ENCODE peak calls at places on chromosomes 7 and 10, in ten cellular contexts. One of them, this sample, is unnamed.

GRCh38 chr7:2399848-2400587 is 3.4 kb upstream of the CHST12 start:
- DNase-seq in A549: peak
- DNase-seq in lower lobe of right lung: peak
- DNase-seq in body of pancreas: peak
- DNase-seq in ascending aorta: peak
- DNase-seq in cardiac muscle cell: peak
- DNase-seq in heart right ventricle: peak
- DNase-seq in PC-3: peak
- DNase-seq in DND-41: peak
- DNase-seq in colonic mucosa: peak
- DNase-seq in this sample: peak

GRCh38 chr7:106348231-106348630 is 63.4 kb upstream of the NAMPT start:
- DNase-seq in ascending aorta: no peak
- DNase-seq in A549: no peak
- DNase-seq in colonic mucosa: no peak
- DNase-seq in PC-3: no peak
- DNase-seq in lower lobe of right lung: no peak
- DNase-seq in heart right ventricle: no peak
- DNase-seq in body of pancreas: no peak
- DNase-seq in cardiac muscle cell: no peak
- DNase-seq in DND-41: no peak
- DNase-seq in this sample: no peak

GRCh38 chr10:120392671-120393079 is 64.4 kb upstream of the PLPP4 start:
- DNase-seq in DND-41: no peak
- DNase-seq in ascending aorta: no peak
- DNase-seq in heart right ventricle: no peak
- DNase-seq in A549: no peak
- DNase-seq in PC-3: no peak
- DNase-seq in lower lobe of right lung: no peak
- DNase-seq in colonic mucosa: no peak
- DNase-seq in body of pancreas: peak
- DNase-seq in cardiac muscle cell: no peak
- DNase-seq in this sample: no peak

GRCh38 chr7:102321351-102322201 is 34.7 kb downstream of the SPDYE6 start:
- DNase-seq in cardiac muscle cell: no peak
- DNase-seq in A549: no peak
- DNase-seq in DND-41: no peak
- DNase-seq in PC-3: no peak
- DNase-seq in colonic mucosa: peak
- DNase-seq in body of pancreas: no peak
- DNase-seq in lower lobe of right lung: no peak
- DNase-seq in ascending aorta: no peak
- DNase-seq in heart right ventricle: no peak
- DNase-seq in this sample: no peak

GRCh38 chr7:48091506-48092433 is 2.7 kb downstream of the UPP1 start:
- DNase-seq in A549: no peak
- DNase-seq in cardiac muscle cell: no peak
- DNase-seq in colonic mucosa: peak
- DNase-seq in lower lobe of right lung: no peak
- DNase-seq in ascending aorta: no peak
- DNase-seq in DND-41: no peak
- DNase-seq in PC-3: no peak
- DNase-seq in heart right ventricle: no peak
- DNase-seq in body of pancreas: no peak
- DNase-seq in this sample: no peak

GRCh38 chr7:28405662-28406061 is 6.7 kb upstream of the CREB5 start:
- DNase-seq in ascending aorta: peak
- DNase-seq in A549: no peak
- DNase-seq in lower lobe of right lung: no peak
- DNase-seq in heart right ventricle: peak
- DNase-seq in PC-3: peak
- DNase-seq in cardiac muscle cell: no peak
- DNase-seq in body of pancreas: peak
- DNase-seq in colonic mucosa: no peak
- DNase-seq in DND-41: no peak
- DNase-seq in this sample: peak

GRCh38 chr7:83936056-83936703 is 258.4 kb downstream of the SEMA3A start:
- DNase-seq in PC-3: peak
- DNase-seq in body of pancreas: peak
- DNase-seq in cardiac muscle cell: peak
- DNase-seq in A549: peak
- DNase-seq in heart right ventricle: peak
- DNase-seq in lower lobe of right lung: peak
- DNase-seq in DND-41: peak
- DNase-seq in colonic mucosa: peak
- DNase-seq in ascending aorta: no peak
- DNase-seq in this sample: peak

GRCh38 chr10:126955934-126956711 is 50.9 kb downstream of the DOCK1 start:
- DNase-seq in A549: no peak
- DNase-seq in heart right ventricle: no peak
- DNase-seq in body of pancreas: no peak
- DNase-seq in cardiac muscle cell: no peak
- DNase-seq in lower lobe of right lung: no peak
- DNase-seq in colonic mucosa: no peak
- DNase-seq in DND-41: no peak
- DNase-seq in PC-3: no peak
- DNase-seq in ascending aorta: no peak
- DNase-seq in this sample: no peak

DNA sequence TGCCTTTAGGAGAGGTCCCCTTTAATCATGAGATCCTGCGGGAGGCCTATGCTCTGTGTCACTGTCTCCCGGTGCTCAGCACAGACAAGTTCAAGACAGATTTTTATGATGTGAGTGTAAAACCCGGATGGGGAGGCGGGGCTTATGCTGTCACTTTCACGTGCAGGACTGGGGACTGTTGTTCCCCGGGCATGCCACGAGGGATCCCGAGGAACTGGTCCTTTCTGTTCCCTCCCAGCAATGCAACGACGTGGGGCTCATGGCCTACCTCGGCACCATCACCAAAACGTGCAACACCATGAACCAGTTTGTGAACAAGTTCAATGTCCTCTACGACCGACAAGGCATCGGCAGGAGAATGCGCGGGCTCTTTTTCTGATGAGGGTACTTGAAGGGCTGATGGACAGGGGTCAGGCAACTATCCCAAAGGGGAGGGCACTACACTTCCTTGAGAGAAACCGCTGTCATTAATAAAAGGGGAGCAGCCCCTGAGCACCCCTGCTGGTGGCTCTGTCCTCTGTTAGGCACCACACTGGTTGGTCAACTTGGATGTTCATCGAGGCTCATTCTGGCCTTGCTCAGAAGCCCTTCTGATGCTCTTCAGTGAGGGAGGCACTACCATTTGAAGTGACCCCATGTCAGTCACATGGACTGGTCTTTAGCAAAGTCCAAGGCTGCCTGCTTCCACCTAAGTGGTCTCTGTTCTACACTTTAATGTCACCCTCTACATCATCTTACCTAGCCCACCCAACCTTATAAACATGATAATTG is 2.8 kb downstream of the COPS6 start:
- DNase-seq in PC-3: no peak
- DNase-seq in A549: no peak
- DNase-seq in cardiac muscle cell: no peak
- DNase-seq in colonic mucosa: no peak
- DNase-seq in ascending aorta: no peak
- DNase-seq in body of pancreas: no peak
- DNase-seq in DND-41: peak
- DNase-seq in heart right ventricle: no peak
- DNase-seq in lower lobe of right lung: no peak
- DNase-seq in this sample: no peak
- TF ChIP-seq CTCF in PC-3: no peak
- TF ChIP-seq CTCF in A549: no peak
- TF ChIP-seq CTCF in cardiac muscle cell: no peak
- TF ChIP-seq CTCF in colonic mucosa: no peak
- TF ChIP-seq CTCF in ascending aorta: no peak
- TF ChIP-seq CTCF in body of pancreas: no peak
- TF ChIP-seq CTCF in DND-41: peak
- TF ChIP-seq CTCF in heart right ventricle: no peak
- TF ChIP-seq CTCF in lower lobe of right lung: no peak
- TF ChIP-seq CTCF in this sample: no peak

GRCh38 chr10:91022390-91022789 is 101.5 kb upstream of the ANKRD1 start:
- DNase-seq in DND-41: no peak
- DNase-seq in body of pancreas: no peak
- DNase-seq in heart right ventricle: no peak
- DNase-seq in A549: no peak
- DNase-seq in cardiac muscle cell: peak
- DNase-seq in lower lobe of right lung: no peak
- DNase-seq in colonic mucosa: no peak
- DNase-seq in ascending aorta: no peak
- DNase-seq in PC-3: no peak
- DNase-seq in this sample: no peak

GRCh38 chr10:91017202-91017601 is 96.3 kb upstream of the ANKRD1 start:
- DNase-seq in A549: no peak
- DNase-seq in body of pancreas: no peak
- DNase-seq in PC-3: no peak
- DNase-seq in DND-41: no peak
- DNase-seq in colonic mucosa: no peak
- DNase-seq in cardiac muscle cell: no peak
- DNase-seq in ascending aorta: no peak
- DNase-seq in heart right ventricle: no peak
- DNase-seq in lower lobe of right lung: no peak
- DNase-seq in this sample: no peak

GRCh38 chr10:91024541-91024940 is 103.7 kb upstream of the ANKRD1 start:
- DNase-seq in colonic mucosa: no peak
- DNase-seq in A549: no peak
- DNase-seq in lower lobe of right lung: no peak
- DNase-seq in cardiac muscle cell: no peak
- DNase-seq in PC-3: no peak
- DNase-seq in heart right ventricle: no peak
- DNase-seq in body of pancreas: no peak
- DNase-seq in DND-41: no peak
- DNase-seq in ascending aorta: no peak
- DNase-seq in this sample: no peak

GRCh38 chr10:91023708-91024438 is 103.0 kb upstream of the ANKRD1 start:
- DNase-seq in colonic mucosa: no peak
- DNase-seq in cardiac muscle cell: no peak
- DNase-seq in A549: no peak
- DNase-seq in heart right ventricle: no peak
- DNase-seq in DND-41: no peak
- DNase-seq in ascending aorta: no peak
- DNase-seq in lower lobe of right lung: no peak
- DNase-seq in PC-3: no peak
- DNase-seq in body of pancreas: no peak
- DNase-seq in this sample: no peak

GRCh38 chr10:91022924-91023707 is 102.2 kb upstream of the ANKRD1 start:
- DNase-seq in body of pancreas: no peak
- DNase-seq in colonic mucosa: no peak
- DNase-seq in DND-41: no peak
- DNase-seq in lower lobe of right lung: no peak
- DNase-seq in A549: no peak
- DNase-seq in heart right ventricle: peak
- DNase-seq in cardiac muscle cell: peak
- DNase-seq in ascending aorta: no peak
- DNase-seq in PC-3: no peak
- DNase-seq in this sample: no peak
- H3K27ac ChIP-seq in body of pancreas: no peak
- H3K27ac ChIP-seq in colonic mucosa: no peak
- H3K27ac ChIP-seq in DND-41: peak
- H3K27ac ChIP-seq in lower lobe of right lung: peak
- H3K27ac ChIP-seq in A549: no peak
- H3K27ac ChIP-seq in heart right ventricle: peak
- H3K27ac ChIP-seq in cardiac muscle cell: peak
- H3K27ac ChIP-seq in ascending aorta: peak
- H3K27ac ChIP-seq in PC-3: no peak
- H3K27ac ChIP-seq in this sample: no peak

GRCh38 chr7:4883352-4884144 is at the start of gene RADIL:
- DNase-seq in A549: peak
- DNase-seq in colonic mucosa: peak
- DNase-seq in heart right ventricle: peak
- DNase-seq in cardiac muscle cell: peak
- DNase-seq in lower lobe of right lung: peak
- DNase-seq in ascending aorta: peak
- DNase-seq in DND-41: peak
- DNase-seq in body of pancreas: peak
- DNase-seq in PC-3: peak
- DNase-seq in this sample: peak
- TF ChIP-seq CTCF in A549: peak
- TF ChIP-seq CTCF in colonic mucosa: peak
- TF ChIP-seq CTCF in heart right ventricle: peak
- TF ChIP-seq CTCF in cardiac muscle cell: peak
- TF ChIP-seq CTCF in lower lobe of right lung: peak
- TF ChIP-seq CTCF in ascending aorta: peak
- TF ChIP-seq CTCF in DND-41: peak
- TF ChIP-seq CTCF in body of pancreas: peak
- TF ChIP-seq CTCF in PC-3: peak
- TF ChIP-seq CTCF in this sample: peak

GRCh38 chr7:18352339-18353255 is 143.0 kb upstream of the HDAC9 start:
- DNase-seq in DND-41: peak
- DNase-seq in lower lobe of right lung: no peak
- DNase-seq in A549: peak
- DNase-seq in PC-3: peak
- DNase-seq in cardiac muscle cell: peak
- DNase-seq in heart right ventricle: peak
- DNase-seq in body of pancreas: peak
- DNase-seq in colonic mucosa: peak
- DNase-seq in ascending aorta: no peak
- DNase-seq in this sample: peak

GRCh38 chr7:18357691-18358090 is 137.9 kb upstream of the HDAC9 start:
- DNase-seq in cardiac muscle cell: no peak
- DNase-seq in colonic mucosa: no peak
- DNase-seq in body of pancreas: no peak
- DNase-seq in PC-3: peak
- DNase-seq in DND-41: no peak
- DNase-seq in heart right ventricle: no peak
- DNase-seq in A549: peak
- DNase-seq in ascending aorta: no peak
- DNase-seq in lower lobe of right lung: no peak
- DNase-seq in this sample: peak

GRCh38 chr7:18354686-18355085 is 140.9 kb upstream of the HDAC9 start:
- DNase-seq in lower lobe of right lung: no peak
- DNase-seq in body of pancreas: no peak
- DNase-seq in ascending aorta: no peak
- DNase-seq in colonic mucosa: no peak
- DNase-seq in heart right ventricle: no peak
- DNase-seq in PC-3: no peak
- DNase-seq in DND-41: no peak
- DNase-seq in A549: no peak
- DNase-seq in cardiac muscle cell: peak
- DNase-seq in this sample: no peak

GRCh38 chr7:18354108-18354507 is 141.4 kb upstream of the HDAC9 start:
- DNase-seq in body of pancreas: no peak
- DNase-seq in colonic mucosa: no peak
- DNase-seq in A549: no peak
- DNase-seq in heart right ventricle: no peak
- DNase-seq in PC-3: no peak
- DNase-seq in lower lobe of right lung: no peak
- DNase-seq in cardiac muscle cell: no peak
- DNase-seq in ascending aorta: no peak
- DNase-seq in DND-41: no peak
- DNase-seq in this sample: no peak

DNA sequence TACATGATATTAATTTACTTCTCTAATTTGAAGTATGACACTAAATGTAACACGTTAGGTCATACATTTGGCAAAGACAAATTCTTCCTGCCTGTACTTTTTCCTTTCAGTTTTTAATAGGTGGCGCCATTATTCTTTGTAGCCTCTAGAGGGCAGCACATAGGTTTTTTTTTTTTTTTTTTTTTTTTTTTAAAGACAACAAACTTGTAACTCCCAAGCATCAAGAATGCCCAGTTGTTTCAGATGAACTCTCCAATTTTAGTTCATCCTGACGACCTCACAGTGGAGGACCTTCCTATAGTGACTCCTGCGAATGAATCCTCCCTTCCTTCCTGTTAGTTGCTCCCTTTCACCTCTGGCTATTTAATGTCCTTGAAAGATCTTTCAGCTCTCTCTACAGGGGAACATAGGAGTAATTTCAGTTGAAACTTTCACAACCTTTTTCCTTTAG is 139.3 kb upstream of the HDAC9 start:
- DNase-seq in colonic mucosa: no peak
- DNase-seq in heart right ventricle: no peak
- DNase-seq in PC-3: peak
- DNase-seq in ascending aorta: no peak
- DNase-seq in body of pancreas: no peak
- DNase-seq in A549: peak
- DNase-seq in DND-41: no peak
- DNase-seq in cardiac muscle cell: peak
- DNase-seq in lower lobe of right lung: no peak
- DNase-seq in this sample: peak
- H3K27ac ChIP-seq in colonic mucosa: no peak
- H3K27ac ChIP-seq in heart right ventricle: peak
- H3K27ac ChIP-seq in PC-3: no peak
- H3K27ac ChIP-seq in ascending aorta: no peak
- H3K27ac ChIP-seq in body of pancreas: no peak
- H3K27ac ChIP-seq in A549: no peak
- H3K27ac ChIP-seq in DND-41: no peak
- H3K27ac ChIP-seq in cardiac muscle cell: no peak
- H3K27ac ChIP-seq in lower lobe of right lung: no peak
- H3K27ac ChIP-seq in this sample: no peak

This sample was measured in RWPE1.